ENCODE peak calls at places on chromosomes 1 and 21, in five cellular contexts. B is esophagus squamous epithelium, P is endothelial cell, A is ovary, N is HFFc6. S is an unnamed sample.

GRCh38 chr1:94989398-94989797 is 62.5 kb upstream of the CNN3 start:
- DNase-seq in B (no peak), P (no peak), A (no peak), N (no peak), S (no peak)

GRCh38 chr1:74010206-74010605 is 187.8 kb downstream of the LRRIQ3 start:
- DNase-seq in B (no peak), P (no peak), A (no peak), N (no peak), S (no peak)

GRCh38 chr1:76680676-76681075 is 186.6 kb upstream of the ST6GALNAC5 start:
- DNase-seq in B (no peak), P (no peak), A (no peak), N (no peak), S (no peak)

GRCh38 chr21:17610862-17611261 is 1.8 kb downstream of the BTG3 start:
- DNase-seq in B (no peak), P (no peak), A (no peak), N (no peak), S (no peak)

GRCh38 chr1:3369437-3370076 is 84.9 kb upstream of the ARHGEF16 start:
- DNase-seq in B (no peak), P (no peak), A (peak), N (peak), S (peak)

GRCh38 chr1:153548722-153549695 is at the start of gene S100A3:
- DNase-seq in B (no peak), P (no peak), A (no peak), N (peak), S (peak)

GRCh38 chr1:79532555-79532954 is 526.0 kb upstream of the ADGRL4 start:
- DNase-seq in B (no peak), P (no peak), A (no peak), N (no peak), S (no peak)

GRCh38 chr1:18875796-18876128 is 16.3 kb upstream of the TAS1R2 start:
- DNase-seq in B (no peak), P (no peak), A (no peak), N (no peak), S (no peak)

GRCh38 chr1:224434447-224435317 is at the start of gene WDR26:
- DNase-seq in B (peak), P (peak), A (peak), N (peak), S (no peak)

GRCh38 chr1:48869116-48869893 is 92.6 kb upstream of the BEND5 start:
- DNase-seq in B (no peak), P (no peak), A (no peak), N (no peak), S (no peak)

GRCh38 chr1:112676543-112676942 is 2.1 kb downstream of the MOV10 start:
- DNase-seq in B (no peak), P (no peak), A (no peak), N (no peak), S (no peak)

GRCh38 chr1:169701261-169701802 is 10.1 kb downstream of the SELL start:
- DNase-seq in B (no peak), P (no peak), A (no peak), N (no peak), S (no peak)

GRCh38 chr1:231233735-231234417 is 7.1 kb upstream of the GNPAT start:
- DNase-seq in B (no peak), P (no peak), A (no peak), N (no peak), S (no peak)

GRCh38 chr1:65208577-65208976 is 60.6 kb downstream of the AK4 start:
- DNase-seq in B (no peak), P (no peak), A (no peak), N (no peak), S (no peak)

GRCh38 chr1:241593186-241593585 is 47.0 kb downstream of the CHML start:
- DNase-seq in B (no peak), P (no peak), A (no peak), N (peak), S (no peak)

GRCh38 chr1:48205547-48205946 is 17.0 kb upstream of the SLC5A9 start:
- DNase-seq in B (no peak), P (no peak), A (no peak), N (no peak), S (no peak)

GRCh38 chr21:45551316-45551715 is 9.1 kb upstream of the SLC19A1 start:
- DNase-seq in B (no peak), P (no peak), A (no peak), N (peak), S (no peak)

GRCh38 chr1:115476616-115477015 is 138.6 kb upstream of the NGF start:
- DNase-seq in B (no peak), P (no peak), A (no peak), N (peak), S (no peak)

GRCh38 chr1:223707270-223708000 is 4.9 kb upstream of the CAPN2 start:
- DNase-seq in B (no peak), P (no peak), A (peak), N (peak), S (peak)

GRCh38 chr1:52663716-52664115 is 30.7 kb downstream of the SHISAL2A start:
- DNase-seq in B (no peak), P (no peak), A (no peak), N (no peak), S (no peak)

GRCh38 chr1:245045087-245045881 is 109.5 kb upstream of the KIF26B start:
- DNase-seq in B (no peak), P (no peak), A (no peak), N (no peak), S (no peak)

GRCh38 chr1:12067900-12068821 is 5.1 kb downstream of the TNFRSF8 start:
- DNase-seq in B (no peak), P (no peak), A (no peak), N (peak), S (peak)

GRCh38 chr1:109931189-109931672 is 20.6 kb downstream of the CSF1 start:
- DNase-seq in B (no peak), P (peak), A (peak), N (peak), S (no peak)

DNA sequence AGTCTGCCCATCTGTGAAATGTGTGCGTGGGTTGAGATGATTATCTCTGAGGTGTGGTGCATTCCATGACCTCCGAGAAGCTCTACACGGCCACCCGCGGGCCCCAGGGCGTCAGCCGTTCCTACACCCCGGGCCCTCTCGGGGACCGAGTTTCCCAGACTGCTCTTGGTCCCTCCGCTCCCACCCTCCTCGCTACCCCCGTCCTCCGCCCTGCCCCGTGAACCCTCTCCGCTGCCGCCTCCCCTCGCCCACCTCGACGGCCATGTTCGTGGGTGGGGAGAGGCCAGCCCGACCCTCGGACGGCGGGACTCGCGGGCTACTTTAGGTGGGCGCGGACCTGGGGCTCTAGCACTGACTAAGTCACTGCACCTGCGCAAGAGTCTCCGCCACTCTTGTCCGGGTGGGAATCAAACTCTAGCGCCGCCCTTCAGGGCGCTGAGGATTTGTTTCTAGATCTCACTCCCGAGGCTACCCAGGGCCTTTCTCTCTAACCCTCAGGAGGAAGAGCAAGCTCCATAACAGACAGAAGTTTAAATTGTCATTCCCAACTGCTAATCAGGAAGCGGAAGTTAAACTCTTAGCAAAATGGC is 47.7 kb upstream of the VWA5B1 start:
- DNase-seq in B (no peak), P (no peak), A (no peak), N (no peak), S (no peak)
- TF ChIP-seq CTCF in B (no peak), P (no peak), A (no peak), N (no peak), S (no peak)

GRCh38 chr1:31763671-31764306 is 351 bp downstream of the ADGRB2 start:
- DNase-seq in B (no peak), P (no peak), A (no peak), N (no peak), S (no peak)

GRCh38 chr1:31762726-31763670 is 1.1 kb downstream of the ADGRB2 start:
- DNase-seq in B (no peak), P (peak), A (no peak), N (peak), S (no peak)

GRCh38 chr1:31765516-31765915 is 1.4 kb upstream of the ADGRB2 start:
- DNase-seq in B (no peak), P (no peak), A (no peak), N (no peak), S (no peak)

GRCh38 chr1:31764307-31765040 is at the start of gene ADGRB2:
- DNase-seq in B (no peak), P (no peak), A (no peak), N (no peak), S (no peak)

GRCh38 chr1:31765041-31765467 is 914 bp upstream of the ADGRB2 start:
- DNase-seq in B (no peak), P (peak), A (no peak), N (no peak), S (no peak)
- TF ChIP-seq CTCF in B (no peak), P (peak), A (no peak), N (peak), S (peak)

DNA sequence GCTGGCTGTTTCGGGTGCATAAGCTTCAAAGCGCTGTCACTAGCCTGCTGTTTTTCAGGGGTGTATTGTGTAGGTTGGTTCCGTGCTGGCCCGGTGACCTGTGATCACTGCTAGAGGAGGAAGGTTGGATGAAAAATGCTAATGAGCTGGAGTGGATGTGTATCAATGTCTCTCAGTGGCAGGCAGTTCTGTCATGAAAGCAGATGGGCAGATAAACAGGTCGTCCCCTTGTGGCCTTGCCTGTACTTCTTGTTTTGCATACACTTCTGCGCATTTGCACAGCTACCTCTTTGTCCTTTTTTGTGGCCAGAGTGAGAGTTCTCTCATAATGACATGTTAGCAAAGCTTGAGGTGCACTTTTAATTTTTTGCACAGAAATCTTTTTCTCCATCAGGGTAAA is 2.9 kb downstream of the SELENON start:
- DNase-seq in B (no peak), P (no peak), A (no peak), N (no peak), S (no peak)
- TF ChIP-seq CTCF in B (no peak), P (no peak), A (no peak), N (no peak), S (no peak)

GRCh38 chr1:178768423-178768822 is 43.4 kb downstream of the RALGPS2 start:
- DNase-seq in B (no peak), P (no peak), A (no peak), N (peak), S (no peak)
- TF ChIP-seq CTCF in B (peak), P (peak), A (peak), N (peak), S (peak)

DNA sequence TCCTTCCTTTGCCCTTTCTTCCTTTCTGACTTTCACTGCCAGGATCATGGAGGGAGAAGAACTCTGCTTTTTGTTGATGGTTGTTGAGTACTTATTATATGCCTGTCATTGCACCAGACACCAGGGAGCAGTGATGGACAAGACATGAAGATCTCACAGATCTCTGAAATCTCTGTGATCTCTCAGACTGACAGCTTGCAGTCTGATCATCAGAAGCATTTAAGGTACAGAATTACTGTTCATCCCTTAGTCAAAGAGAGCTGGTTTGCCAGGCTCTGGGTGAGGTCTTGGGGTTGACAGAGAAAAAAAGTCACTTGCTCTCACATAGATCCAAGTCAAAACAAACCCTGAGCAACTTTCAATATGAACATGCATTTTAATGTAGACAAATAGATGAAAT is 299.5 kb upstream of the FMN2 start:
- DNase-seq in B (no peak), P (no peak), A (no peak), N (no peak), S (no peak)
- TF ChIP-seq CTCF in B (no peak), P (no peak), A (no peak), N (no peak), S (no peak)

DNA sequence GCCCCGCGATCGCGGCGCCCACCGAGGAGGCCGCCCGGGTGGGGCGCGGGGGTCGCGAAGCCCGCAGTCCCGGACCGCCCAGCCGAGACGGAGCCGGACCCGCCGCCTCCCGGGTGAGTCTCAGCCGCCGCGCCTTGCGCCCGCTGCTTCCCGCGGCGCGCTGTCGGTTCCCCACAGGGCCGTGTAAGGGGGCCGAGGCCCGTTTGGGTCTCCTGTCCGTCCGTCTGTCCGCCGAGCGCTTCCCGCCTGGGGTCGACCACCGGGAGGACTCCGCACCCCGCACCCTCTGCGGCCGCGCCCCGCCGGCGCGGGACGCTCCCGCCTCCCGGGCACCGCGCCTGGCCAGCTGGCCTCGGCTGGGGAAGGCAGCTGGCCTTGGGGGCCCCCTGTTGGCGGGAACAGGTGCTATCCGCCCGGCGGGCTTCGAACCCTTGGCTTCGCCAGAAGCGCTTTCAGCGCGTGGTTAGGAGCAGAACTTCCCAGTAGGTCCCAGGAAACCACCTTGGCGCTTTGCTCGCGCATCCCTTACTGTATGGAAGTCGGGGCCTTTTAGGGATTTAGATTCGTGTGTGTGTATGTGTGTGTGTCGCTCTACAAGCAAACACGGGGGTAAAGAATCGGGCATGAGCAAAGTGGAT is 414 bp downstream of the TMEM51 start:
- DNase-seq in B (no peak), P (peak), A (peak), N (peak), S (no peak)
- TF ChIP-seq CTCF in B (peak), P (peak), A (peak), N (peak), S (peak)

GRCh38 chr21:15534450-15534886 is 195.3 kb upstream of the USP25 start:
- DNase-seq in B (no peak), P (no peak), A (no peak), N (no peak), S (no peak)
- TF ChIP-seq CTCF in B (no peak), P (no peak), A (no peak), N (no peak), S (no peak)

GRCh38 chr1:233480198-233480597 is 133.7 kb upstream of the KCNK1 start:
- DNase-seq in B (no peak), P (no peak), A (no peak), N (no peak), S (no peak)

GRCh38 chr1:233479026-233479890 is 134.6 kb upstream of the KCNK1 start:
- DNase-seq in B (no peak), P (no peak), A (no peak), N (no peak), S (no peak)

GRCh38 chr1:233478611-233479010 is 135.3 kb upstream of the KCNK1 start:
- DNase-seq in B (no peak), P (no peak), A (no peak), N (no peak), S (no peak)

GRCh38 chr1:233473549-233474204 is 140.2 kb upstream of the KCNK1 start:
- DNase-seq in B (no peak), P (no peak), A (no peak), N (no peak), S (no peak)

GRCh38 chr1:233477359-233477758 is 136.5 kb upstream of the KCNK1 start:
- DNase-seq in B (no peak), P (no peak), A (no peak), N (no peak), S (no peak)
- TF ChIP-seq CTCF in B (no peak), P (no peak), A (no peak), N (no peak), S (no peak)

DNA sequence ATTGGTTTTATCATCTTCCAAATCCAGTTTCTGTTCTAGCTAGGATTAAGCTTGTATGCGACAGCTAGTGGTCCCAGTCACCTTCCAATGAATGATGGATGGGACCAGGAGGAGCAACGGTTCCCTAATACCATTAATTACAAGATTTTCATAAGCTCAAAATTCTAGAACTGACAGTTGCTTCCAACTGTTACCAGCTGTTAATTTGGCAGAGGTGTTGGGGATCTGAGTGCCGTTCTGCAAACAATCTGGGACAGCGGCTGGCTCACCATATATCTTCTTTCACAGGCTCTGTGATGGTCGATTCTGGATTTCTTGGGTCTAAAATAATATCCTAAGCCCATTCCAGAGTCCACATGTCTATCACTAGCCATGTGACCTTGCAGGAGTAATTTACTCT is 34.5 kb upstream of the RALGPS2 start:
- DNase-seq in B (no peak), P (no peak), A (no peak), N (no peak), S (no peak)
- TF ChIP-seq CTCF in B (no peak), P (no peak), A (no peak), N (no peak), S (no peak)

GRCh38 chr1:27111771-27112573 is 43.0 kb downstream of the SLC9A1 start:
- DNase-seq in B (peak), P (peak), A (peak), N (peak), S (peak)
- TF ChIP-seq CTCF in B (peak), P (no peak), A (peak), N (peak), S (peak)